ENCODE peak calls at places on chromosomes 1 and 21, in seven cellular contexts. Y, B, N, C, E, J and F are unnamed samples.
A peak's percentile ranks its signal among the peaks of the same experiment; 100 is the strongest.

GRCh38 chr1:99634971-99635624 is 10.8 kb upstream of the PALMD start:
- DNase-seq in Y (no peak), B (no peak), N (no peak), C (no peak), E (no peak), J (no peak), F (no peak)

GRCh38 chr1:227901239-227901905 is 46.4 kb downstream of the WNT9A start:
- DNase-seq in Y (peak; percentile 23), B (no peak), N (no peak), C (peak; percentile 10), E (no peak), J (peak; percentile 40), F (no peak)

GRCh38 chr1:116334868-116335649 is 38.0 kb upstream of the ATP1A1 start:
- DNase-seq in Y (peak; percentile 66), B (no peak), N (no peak), C (no peak), E (peak; percentile 69), J (no peak), F (no peak)

GRCh38 chr1:32062867-32063230 is 9.9 kb upstream of the TMEM39B start:
- DNase-seq in Y (no peak), B (no peak), N (no peak), C (no peak), E (no peak), J (no peak), F (no peak)

GRCh38 chr1:84406209-84406917 is 8.1 kb downstream of the DNASE2B start:
- DNase-seq in Y (no peak), B (peak; percentile 68), N (peak; percentile 37), C (no peak), E (no peak), J (no peak), F (no peak)

GRCh38 chr1:213947200-213947775 is 40.5 kb upstream of the PROX1 start:
- DNase-seq in Y (no peak), B (no peak), N (no peak), C (no peak), E (no peak), J (no peak), F (no peak)

GRCh38 chr1:94926915-94927404 is at the start of gene CNN3:
- DNase-seq in Y (peak; percentile 97), B (peak; percentile 86), N (peak; percentile 94), C (peak; percentile 96), E (peak; percentile 97), J (peak; percentile 91), F (peak; percentile 69)

GRCh38 chr21:38258803-38259485 is 2.2 kb downstream of the KCNJ15 start:
- DNase-seq in Y (no peak), B (peak; percentile 69), N (no peak), C (no peak), E (no peak), J (no peak), F (no peak)

GRCh38 chr21:26881504-26882228 is 36.5 kb upstream of the ADAMTS1 start:
- DNase-seq in Y (no peak), B (no peak), N (no peak), C (no peak), E (peak; percentile 48), J (no peak), F (no peak)

GRCh38 chr1:225476100-225476511 is 48.3 kb upstream of the LBR start:
- DNase-seq in Y (peak; percentile 30), B (no peak), N (no peak), C (no peak), E (no peak), J (no peak), F (no peak)

GRCh38 chr1:182143825-182144661 is 82.5 kb upstream of the ZNF648 start:
- DNase-seq in Y (peak; percentile 66), B (no peak), N (peak; percentile 70), C (peak; percentile 56), E (peak; percentile 11), J (peak; percentile 92), F (no peak)

GRCh38 chr1:225610539-225610938 is 42.4 kb downstream of the ENAH start:
- DNase-seq in Y (no peak), B (no peak), N (no peak), C (no peak), E (no peak), J (no peak), F (no peak)

GRCh38 chr1:5660141-5660935 is 331.9 kb downstream of the NPHP4 start:
- DNase-seq in Y (peak; percentile 37), B (no peak), N (no peak), C (no peak), E (peak; percentile 32), J (no peak), F (no peak)

GRCh38 chr1:10380594-10381275 is 18.1 kb upstream of the PGD start:
- DNase-seq in Y (no peak), B (peak; percentile 94), N (no peak), C (no peak), E (no peak), J (no peak), F (no peak)

GRCh38 chr1:1305300-1306069 is 2.2 kb downstream of the ACAP3 start:
- DNase-seq in Y (no peak), B (peak; percentile 48), N (peak; percentile 89), C (peak; percentile 59), E (no peak), J (peak; percentile 84), F (peak; percentile 74)

GRCh38 chr1:93042134-93042821 is 36.8 kb upstream of the MTF2 start:
- DNase-seq in Y (no peak), B (no peak), N (peak; percentile 11), C (no peak), E (no peak), J (no peak), F (no peak)

GRCh38 chr1:5998906-5999301 is 6.7 kb upstream of the NPHP4 start:
- DNase-seq in Y (no peak), B (no peak), N (no peak), C (no peak), E (no peak), J (peak; percentile 45), F (no peak)

GRCh38 chr1:101140041-101140718 is 96.6 kb upstream of the S1PR1 start:
- DNase-seq in Y (no peak), B (no peak), N (no peak), C (no peak), E (no peak), J (no peak), F (no peak)

GRCh38 chr1:27071049-27071416 is 58.4 kb upstream of the TENT5B start:
- DNase-seq in Y (peak; percentile 64), B (peak; percentile 35), N (no peak), C (no peak), E (peak; percentile 32), J (no peak), F (no peak)

GRCh38 chr1:51957618-51958017 is 32.9 kb downstream of the RAB3B start:
- DNase-seq in Y (peak; percentile 76), B (no peak), N (no peak), C (no peak), E (no peak), J (no peak), F (no peak)

GRCh38 chr21:45640888-45641479 is 2.5 kb upstream of the PCBP3 start:
- DNase-seq in Y (peak; percentile 90), B (peak; percentile 61), N (peak; percentile 52), C (peak; percentile 53), E (peak; percentile 26), J (no peak), F (no peak)

DNA sequence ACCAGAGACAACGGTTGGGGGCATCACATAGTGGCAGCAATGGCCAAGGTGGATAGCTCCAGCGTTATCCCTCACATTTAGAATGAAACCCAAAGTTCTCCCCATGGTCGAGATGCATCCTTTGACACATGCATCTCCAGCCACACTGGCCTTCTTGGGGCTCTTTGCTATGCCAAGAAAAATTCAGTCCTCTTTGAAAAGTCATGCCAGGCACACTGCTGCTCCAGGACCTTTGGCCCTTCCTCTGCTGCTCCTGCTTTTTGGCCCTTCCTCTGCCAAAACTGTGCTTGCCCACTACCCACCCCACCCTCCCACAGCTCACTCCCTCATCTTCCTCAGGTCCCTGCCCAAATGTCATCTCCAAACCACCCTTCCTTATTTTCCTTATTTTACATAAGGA is 106.4 kb downstream of the C1orf94 start:
- DNase-seq in Y (no peak), B (no peak), N (no peak), C (no peak), E (no peak), J (no peak), F (no peak)
- H3K27me3 ChIP-seq in Y (peaks cover 14% of the 10 kb centered on the region), B (no peaks in the 10 kb centered on the region), N (peaks cover 3% of the 10 kb centered on the region), C (no peaks in the 10 kb centered on the region), E (peaks cover 7% of the 10 kb centered on the region), J (no peaks in the 10 kb centered on the region), F (no peaks in the 10 kb centered on the region)

DNA sequence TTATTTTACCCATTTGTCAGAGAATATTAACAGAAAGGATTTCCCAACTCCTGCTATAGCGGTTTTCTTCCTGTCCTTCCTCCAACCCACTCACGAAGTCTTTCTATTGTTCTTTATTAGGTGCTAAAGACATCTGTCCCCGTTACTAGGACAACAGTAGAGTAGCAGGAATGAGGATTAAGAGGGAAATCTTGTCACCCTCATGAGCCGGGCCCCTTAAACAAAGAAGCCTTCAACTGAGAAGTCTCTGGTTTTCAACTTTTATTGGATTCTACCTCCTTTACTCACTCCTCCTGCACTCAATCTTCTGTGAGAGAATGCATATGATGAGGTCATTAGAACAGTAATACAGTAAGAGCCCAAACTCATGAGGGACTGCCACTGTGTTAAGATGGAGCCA is 206.4 kb downstream of the OMA1 start:
- DNase-seq in Y (no peak), B (no peak), N (no peak), C (no peak), E (no peak), J (no peak), F (no peak)
- H3K27me3 ChIP-seq in Y (no peaks in the 10 kb centered on the region), B (no peaks in the 10 kb centered on the region), N (no peaks in the 10 kb centered on the region), C (no peaks in the 10 kb centered on the region), E (no peaks in the 10 kb centered on the region), J (no peaks in the 10 kb centered on the region), F (no peaks in the 10 kb centered on the region)

GRCh38 chr1:62882705-62883104 is 98.8 kb downstream of the ATG4C start:
- DNase-seq in Y (no peak), B (no peak), N (no peak), C (no peak), E (no peak), J (no peak), F (no peak)
- H3K27me3 ChIP-seq in Y (no peaks in the 10 kb centered on the region), B (no peaks in the 10 kb centered on the region), N (peaks cover 30% of the 10 kb centered on the region), C (no peaks in the 10 kb centered on the region), E (peaks cover 67% of the 10 kb centered on the region), J (no peaks in the 10 kb centered on the region), F (peaks cover 17% of the 10 kb centered on the region)

GRCh38 chr1:206710457-206710823 is 25.7 kb downstream of the MAPKAPK2 start:
- DNase-seq in Y (no peak), B (no peak), N (no peak), C (no peak), E (no peak), J (no peak), F (no peak)

GRCh38 chr1:206713910-206714312 is 29.2 kb downstream of the MAPKAPK2 start:
- DNase-seq in Y (no peak), B (no peak), N (no peak), C (no peak), E (no peak), J (no peak), F (no peak)

GRCh38 chr1:206714331-206715058 is 29.8 kb downstream of the MAPKAPK2 start:
- DNase-seq in Y (no peak), B (no peak), N (peak; percentile 50), C (no peak), E (no peak), J (no peak), F (no peak)

GRCh38 chr1:206715120-206715519 is 30.4 kb downstream of the MAPKAPK2 start:
- DNase-seq in Y (no peak), B (no peak), N (no peak), C (no peak), E (no peak), J (no peak), F (no peak)

DNA sequence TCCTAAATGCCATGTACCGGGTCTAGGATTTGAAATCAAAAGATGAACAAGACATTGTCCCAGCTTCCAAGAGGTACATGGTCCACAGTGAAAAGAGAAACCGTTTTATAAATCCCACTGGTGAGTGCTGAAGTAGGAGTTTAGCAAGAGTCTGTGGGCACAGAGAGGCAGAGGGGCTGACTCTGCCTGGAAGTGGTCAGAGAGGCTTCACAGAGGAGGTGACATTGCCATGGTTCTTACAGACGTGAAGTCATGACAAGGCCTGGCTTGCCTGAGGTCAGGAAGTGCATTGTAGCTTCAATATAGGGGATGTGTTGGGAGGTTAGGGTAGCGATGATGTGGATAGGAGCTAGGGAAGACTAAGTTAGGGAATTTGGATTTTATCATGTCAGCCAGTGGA is 28.4 kb downstream of the MAPKAPK2 start:
- DNase-seq in Y (no peak), B (no peak), N (no peak), C (no peak), E (no peak), J (no peak), F (no peak)
- H3K27me3 ChIP-seq in Y (no peaks in the 10 kb centered on the region), B (no peaks in the 10 kb centered on the region), N (no peaks in the 10 kb centered on the region), C (no peaks in the 10 kb centered on the region), E (no peaks in the 10 kb centered on the region), J (no peaks in the 10 kb centered on the region), F (no peaks in the 10 kb centered on the region)